ENCODE peak calls at places on chromosome 22, in seven cellular contexts. Z, L, A, G, B, K and Y are unnamed samples.
A peak's percentile ranks its signal among the peaks of the same experiment; 100 is the strongest.

GRCh38 chr22:25365491-25366261 is 146.2 kb downstream of the CRYBB2 start:
- DNase-seq in Z (no peak), L (no peak), A (peak; percentile 19), G (no peak), B (no peak), K (no peak), Y (no peak)

GRCh38 chr22:25048659-25049657 is 96.4 kb downstream of the KIAA1671 start:
- DNase-seq in Z (peak; percentile 38), L (peak; percentile 65), A (peak; percentile 81), G (peak; percentile 17), B (peak; percentile 74), K (peak; percentile 69), Y (peak; percentile 82)

GRCh38 chr22:49491726-49492125 is 335.9 kb downstream of the BRD1 start:
- DNase-seq in Z (no peak), L (no peak), A (no peak), G (no peak), B (no peak), K (no peak), Y (no peak)

GRCh38 chr22:37982938-37983859 is 1.2 kb downstream of the SOX10 start:
- DNase-seq in Z (no peak), L (no peak), A (no peak), G (no peak), B (no peak), K (no peak), Y (no peak)

GRCh38 chr22:20571531-20572007 is 64.2 kb downstream of the MED15 start:
- DNase-seq in Z (no peak), L (peak; percentile 50), A (peak; percentile 30), G (no peak), B (peak; percentile 22), K (no peak), Y (peak; percentile 11)

GRCh38 chr22:38222797-38223119 is 21.0 kb downstream of the MAFF start:
- DNase-seq in Z (no peak), L (no peak), A (no peak), G (no peak), B (no peak), K (no peak), Y (no peak)

GRCh38 chr22:22942511-22943329 is 55.1 kb downstream of the IGLL5 start:
- DNase-seq in Z (peak; percentile 8), L (peak; percentile 70), A (peak; percentile 58), G (no peak), B (peak; percentile 97), K (peak; percentile 67), Y (peak; percentile 75)

GRCh38 chr22:50696799-50697561 is 24.4 kb downstream of the SHANK3 start:
- DNase-seq in Z (no peak), L (no peak), A (peak; percentile 70), G (no peak), B (no peak), K (peak; percentile 22), Y (no peak)

GRCh38 chr22:29149841-29150555 is 55.7 kb upstream of the EMID1 start:
- DNase-seq in Z (no peak), L (no peak), A (no peak), G (no peak), B (no peak), K (no peak), Y (no peak)

GRCh38 chr22:27019827-27020226 is 362.4 kb downstream of the MIAT start:
- DNase-seq in Z (no peak), L (no peak), A (no peak), G (no peak), B (no peak), K (no peak), Y (no peak)

GRCh38 chr22:37243402-37244113 is 511 bp downstream of the RAC2 start:
- DNase-seq in Z (no peak), L (no peak), A (no peak), G (no peak), B (no peak), K (no peak), Y (no peak)

GRCh38 chr22:50298937-50299656 is 8.3 kb downstream of the PLXNB2 start:
- DNase-seq in Z (no peak), L (no peak), A (peak; percentile 57), G (no peak), B (no peak), K (peak; percentile 49), Y (peak; percentile 70)

GRCh38 chr22:28967163-28967562 is 83.8 kb downstream of the ZNRF3 start:
- DNase-seq in Z (no peak), L (no peak), A (no peak), G (no peak), B (no peak), K (no peak), Y (no peak)

GRCh38 chr22:46076651-46077339 is 73.5 kb upstream of the PPARA start:
- DNase-seq in Z (no peak), L (no peak), A (peak; percentile 55), G (no peak), B (no peak), K (no peak), Y (peak; percentile 75)

GRCh38 chr22:42323971-42324370 is 53.5 kb upstream of the TCF20 start:
- DNase-seq in Z (no peak), L (no peak), A (no peak), G (no peak), B (no peak), K (no peak), Y (no peak)

GRCh38 chr22:35993048-35993714 is 35.4 kb downstream of the RBFOX2 start:
- DNase-seq in Z (no peak), L (no peak), A (no peak), G (no peak), B (no peak), K (no peak), Y (no peak)

GRCh38 chr22:31945478-31945815 is 1.1 kb downstream of the YWHAH start:
- DNase-seq in Z (no peak), L (no peak), A (no peak), G (no peak), B (no peak), K (peak; percentile 44), Y (no peak)

GRCh38 chr22:45429424-45429823 is 15.9 kb downstream of the RIBC2 start:
- DNase-seq in Z (no peak), L (no peak), A (no peak), G (no peak), B (no peak), K (no peak), Y (no peak)

GRCh38 chr22:45867118-45867905 is 109.7 kb downstream of the WNT7B start:
- DNase-seq in Z (no peak), L (no peak), A (peak; percentile 65), G (no peak), B (no peak), K (no peak), Y (peak; percentile 35)

GRCh38 chr22:28976588-28976987 is 85.0 kb downstream of the C22orf31 start:
- DNase-seq in Z (no peak), L (no peak), A (peak; percentile 74), G (no peak), B (no peak), K (no peak), Y (no peak)

GRCh38 chr22:30208631-30209603 is 37.6 kb downstream of the LIF start:
- DNase-seq in Z (no peak), L (no peak), A (peak; percentile 62), G (no peak), B (no peak), K (no peak), Y (no peak)

GRCh38 chr22:20803696-20804324 is 29.9 kb downstream of the SERPIND1 start:
- DNase-seq in Z (no peak), L (peak; percentile 7), A (peak; percentile 35), G (no peak), B (no peak), K (peak; percentile 4), Y (peak; percentile 3)

GRCh38 chr22:18999416-18999815 is 63.3 kb upstream of the PRODH start:
- DNase-seq in Z (no peak), L (no peak), A (no peak), G (no peak), B (no peak), K (no peak), Y (no peak)